ENCODE peak calls at places on chromosomes 1 and 21, in ten cellular contexts. K is mucosa of gallbladder, A is type B pancreatic cell, W is non-pigmented ciliary epithelial cell, J is GM03348, O is endothelial cell, S is astrocyte of the spinal cord, Q is GF-D8, R is NCI-H2029, M is T-cell. X is an unnamed sample.

GRCh38 chr1:224519874-224520273 is 85.3 kb upstream of the WDR26 start:
- DNase-seq in S (no peak), J (no peak), K (no peak), R (no peak), M (no peak), O (no peak), W (no peak), Q (no peak), A (no peak), X (no peak)

GRCh38 chr1:164706596-164706995 is 147.6 kb downstream of the PBX1 start:
- DNase-seq in S (no peak), M (no peak), J (no peak), Q (no peak), W (no peak), A (no peak), O (no peak), K (no peak), R (no peak), X (no peak)

GRCh38 chr1:94792473-94792875 is 27.7 kb upstream of the SLC44A3 start:
- DNase-seq in O (no peak), K (no peak), Q (no peak), J (peak; percentile 26), M (no peak), A (no peak), W (no peak), S (no peak), R (no peak), X (no peak)

GRCh38 chr21:38486221-38486620 is 12.1 kb downstream of the ERG start:
- DNase-seq in K (no peak), Q (no peak), J (peak; percentile 51), O (no peak), R (peak; percentile 85), A (no peak), W (peak; percentile 70), S (peak; percentile 69), M (no peak), X (no peak)

GRCh38 chr1:29698033-29698432 is 461.7 kb downstream of the PTPRU start:
- DNase-seq in W (no peak), R (no peak), O (peak; percentile 62), Q (no peak), K (no peak), A (no peak), S (peak; percentile 62), M (no peak), J (peak; percentile 86), X (peak; percentile 57)

GRCh38 chr1:206469933-206470691 is at the start of gene IKBKE:
- DNase-seq in W (no peak), J (peak; percentile 83), S (peak; percentile 78), Q (peak; percentile 85), O (peak; percentile 38), K (peak; percentile 55), A (no peak), M (peak; percentile 25), R (peak; percentile 28), X (no peak)

GRCh38 chr1:36109041-36109679 is 15.9 kb downstream of the COL8A2 start:
- DNase-seq in R (no peak), Q (peak; percentile 25), S (peak; percentile 82), O (no peak), K (no peak), M (peak; percentile 40), A (no peak), W (no peak), J (peak; percentile 90), X (no peak)

GRCh38 chr1:89725016-89725380 is 92.1 kb downstream of the LRRC8C start:
- DNase-seq in O (no peak), A (no peak), Q (no peak), R (no peak), W (peak; percentile 57), S (peak; percentile 79), K (no peak), J (peak; percentile 65), M (no peak), X (no peak)

GRCh38 chr1:59375321-59376220 is 78.7 kb downstream of the FGGY start:
- DNase-seq in Q (no peak), K (no peak), J (peak; percentile 87), R (peak; percentile 24), M (no peak), W (peak; percentile 99), A (no peak), O (no peak), S (peak; percentile 98), X (no peak)

GRCh38 chr1:149979972-149980548 is 30.5 kb downstream of the OTUD7B start:
- DNase-seq in R (no peak), O (no peak), M (no peak), Q (no peak), A (no peak), K (no peak), J (no peak), W (no peak), S (no peak), X (no peak)

GRCh38 chr1:48109390-48110009 is 112.3 kb upstream of the TRABD2B start:
- DNase-seq in W (peak; percentile 31), S (peak; percentile 62), M (no peak), O (peak; percentile 55), K (peak; percentile 48), Q (no peak), A (no peak), R (peak; percentile 72), J (peak; percentile 65), X (peak; percentile 51)

X was measured in neuronal stem cell.